ENCODE peak calls at places on chromosome 9, in seven cellular contexts. U, W, N, V, R, Z and G are unnamed samples.
A peak's percentile ranks its signal among the peaks of the same experiment; 100 is the strongest.

GRCh38 chr9:72315510-72316287 is 49.3 kb downstream of the ZFAND5 start:
- DNase-seq in U (peak; percentile 56), W (peak; percentile 64), N (no peak), V (peak; percentile 82), R (peak; percentile 52), Z (peak; percentile 74), G (peak; percentile 72)

GRCh38 chr9:16986441-16987387 is 116.2 kb upstream of the BNC2 start:
- DNase-seq in U (peak; percentile 92), W (peak; percentile 92), N (no peak), V (no peak), R (no peak), Z (peak; percentile 66), G (no peak)

GRCh38 chr9:135501261-135502167 is 1.0 kb downstream of the MRPS2 start:
- DNase-seq in U (no peak), W (no peak), N (no peak), V (peak; percentile 82), R (no peak), Z (no peak), G (peak; percentile 69)

GRCh38 chr9:108815156-108815555 is 40.6 kb downstream of the ACTL7B start:
- DNase-seq in U (no peak), W (no peak), N (peak; percentile 27), V (peak; percentile 45), R (peak; percentile 62), Z (peak; percentile 47), G (no peak)

GRCh38 chr9:130328349-130328801 is 62.8 kb downstream of the HMCN2 start:
- DNase-seq in U (peak; percentile 30), W (peak; percentile 52), N (no peak), V (no peak), R (no peak), Z (no peak), G (peak; percentile 94)

GRCh38 chr9:81776834-81777233 is 87.5 kb upstream of the TLE1 start:
- DNase-seq in U (no peak), W (no peak), N (no peak), V (no peak), R (no peak), Z (no peak), G (no peak)

GRCh38 chr9:31745468-31745867 is 639.0 kb upstream of the ACO1 start:
- DNase-seq in U (no peak), W (no peak), N (no peak), V (no peak), R (no peak), Z (no peak), G (no peak)

GRCh38 chr9:130448035-130448624 is 3.4 kb downstream of the ASS1 start:
- DNase-seq in U (no peak), W (no peak), N (no peak), V (no peak), R (no peak), Z (no peak), G (no peak)

GRCh38 chr9:134301387-134302129 is 24.7 kb upstream of the RXRA start:
- DNase-seq in U (no peak), W (peak; percentile 32), N (no peak), V (no peak), R (peak; percentile 64), Z (peak; percentile 80), G (peak; percentile 37)

GRCh38 chr9:133727277-133727875 is 10.8 kb downstream of the SARDH start:
- DNase-seq in U (no peak), W (no peak), N (no peak), V (peak; percentile 45), R (peak; percentile 7), Z (no peak), G (peak; percentile 48)

GRCh38 chr9:88567870-88568269 is 32.9 kb downstream of the NXNL2 start:
- DNase-seq in U (no peak), W (no peak), N (no peak), V (no peak), R (no peak), Z (no peak), G (no peak)

GRCh38 chr9:89304479-89305188 is 6.4 kb upstream of the CKS2 start:
- DNase-seq in U (no peak), W (no peak), N (no peak), V (no peak), R (no peak), Z (no peak), G (no peak)

GRCh38 chr9:112970939-112971338 is 41.1 kb downstream of the ZNF883 start:
- DNase-seq in U (no peak), W (no peak), N (no peak), V (no peak), R (peak; percentile 27), Z (no peak), G (no peak)

GRCh38 chr9:88775037-88775471 is 216.2 kb upstream of the S1PR3 start:
- DNase-seq in U (peak; percentile 98), W (peak; percentile 99), N (no peak), V (no peak), R (peak; percentile 88), Z (peak; percentile 82), G (no peak)

GRCh38 chr9:137429974-137430722 is 7.0 kb downstream of the NOXA1 start:
- DNase-seq in U (no peak), W (no peak), N (no peak), V (peak; percentile 79), R (peak; percentile 40), Z (no peak), G (peak; percentile 73)

GRCh38 chr9:25864509-25864908 is 186.3 kb upstream of the TUSC1 start:
- DNase-seq in U (no peak), W (no peak), N (no peak), V (no peak), R (no peak), Z (no peak), G (no peak)

GRCh38 chr9:77848897-77849296 is 182.7 kb downstream of the GNAQ start:
- DNase-seq in U (peak; percentile 91), W (peak; percentile 92), N (no peak), V (no peak), R (peak; percentile 24), Z (peak; percentile 78), G (peak; percentile 82)

GRCh38 chr9:18349530-18349929 is 124.4 kb upstream of the ADAMTSL1 start:
- DNase-seq in U (no peak), W (no peak), N (no peak), V (no peak), R (no peak), Z (no peak), G (no peak)

DNA sequence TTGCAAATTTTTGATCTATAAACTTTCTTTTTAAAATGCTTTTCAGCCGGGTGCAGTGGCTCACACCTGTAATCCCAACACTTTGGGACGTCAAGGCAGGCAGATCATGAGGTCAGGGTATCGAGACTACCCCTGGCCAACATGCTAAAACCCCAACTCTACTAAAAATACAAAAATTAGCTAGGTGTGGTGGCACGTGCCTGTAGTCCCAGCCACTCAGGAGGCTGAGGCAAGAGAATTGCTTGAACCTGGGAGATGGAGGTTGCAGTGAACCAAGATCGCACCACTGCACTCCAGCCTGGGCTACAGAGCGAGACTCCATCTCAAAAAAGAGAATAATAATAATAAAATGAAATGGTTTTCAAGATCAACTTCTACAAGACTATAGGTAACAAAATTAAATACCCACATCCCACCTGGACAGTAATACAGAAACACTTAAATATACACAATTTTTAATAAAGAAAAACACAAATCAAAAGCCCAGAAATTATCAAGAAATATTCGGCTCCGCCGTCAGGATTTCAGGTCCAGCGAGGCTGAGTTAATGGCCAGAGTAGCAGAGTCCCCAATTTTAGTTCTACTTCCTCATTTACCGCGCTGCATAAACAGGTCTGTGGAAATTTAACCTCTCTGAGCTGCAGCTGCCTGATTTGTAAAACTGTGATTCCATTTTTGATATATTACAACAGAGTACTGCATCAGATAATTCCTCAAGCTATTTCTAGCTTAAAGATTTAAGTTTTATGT is 4.0 kb downstream of the TUT7 start:
- DNase-seq in U (no peak), W (no peak), N (no peak), V (no peak), R (no peak), Z (no peak), G (no peak)
- H3K9ac ChIP-seq in U (no peak overlapping the region), W (no peak overlapping the region), N (no peak overlapping the region), V (no peak overlapping the region), R (peak overlapping the region; percentile 85), Z (no peak overlapping the region), G (no peak overlapping the region)

DNA sequence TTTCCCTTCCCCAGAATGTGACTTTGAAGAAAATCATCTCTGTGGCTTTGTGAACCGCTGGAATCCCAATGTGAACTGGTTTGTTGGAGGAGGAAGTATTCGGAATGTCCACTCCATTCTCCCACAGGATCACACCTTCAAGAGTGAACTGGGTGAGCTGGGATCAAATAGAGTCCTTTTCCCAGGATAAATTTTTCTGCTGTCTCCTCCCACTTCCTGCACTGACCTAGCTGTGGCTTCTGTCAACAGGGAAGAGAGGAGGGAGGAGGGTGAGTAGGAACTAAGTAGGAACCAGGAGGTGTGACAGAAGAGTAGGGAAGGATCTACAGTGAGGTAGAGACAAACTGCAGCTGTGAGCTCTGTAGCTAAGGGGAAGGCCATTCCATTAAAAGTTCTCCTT is 69.3 kb downstream of the MAMDC2 start:
- DNase-seq in U (peak; percentile 20), W (no peak), N (no peak), V (no peak), R (peak; percentile 29), Z (no peak), G (no peak)
- H3K36me3 ChIP-seq in U (peaks cover 3% of the 10 kb centered on the region), W (no peaks in the 10 kb centered on the region), N (no peaks in the 10 kb centered on the region), V (no peaks in the 10 kb centered on the region), R (no peaks in the 10 kb centered on the region), Z (peaks cover 4% of the 10 kb centered on the region), G (no peaks in the 10 kb centered on the region)

GRCh38 chr9:128555180-128555721 is 2.9 kb downstream of the SPTAN1 start:
- DNase-seq in U (peak; percentile 78), W (peak; percentile 86), N (peak; percentile 46), V (peak; percentile 76), R (peak; percentile 82), Z (peak; percentile 79), G (no peak)

GRCh38 chr9:128552744-128553221 is 396 bp downstream of the SPTAN1 start:
- DNase-seq in U (no peak), W (peak; percentile 32), N (no peak), V (no peak), R (peak; percentile 14), Z (no peak), G (peak; percentile 90)

GRCh38 chr9:128556276-128556675 is 3.9 kb downstream of the SPTAN1 start:
- DNase-seq in U (no peak), W (no peak), N (no peak), V (no peak), R (peak; percentile 62), Z (no peak), G (no peak)

GRCh38 chr9:128553695-128554094 is 1.3 kb downstream of the SPTAN1 start:
- DNase-seq in U (peak; percentile 69), W (peak; percentile 75), N (no peak), V (no peak), R (peak; percentile 25), Z (peak; percentile 49), G (no peak)

DNA sequence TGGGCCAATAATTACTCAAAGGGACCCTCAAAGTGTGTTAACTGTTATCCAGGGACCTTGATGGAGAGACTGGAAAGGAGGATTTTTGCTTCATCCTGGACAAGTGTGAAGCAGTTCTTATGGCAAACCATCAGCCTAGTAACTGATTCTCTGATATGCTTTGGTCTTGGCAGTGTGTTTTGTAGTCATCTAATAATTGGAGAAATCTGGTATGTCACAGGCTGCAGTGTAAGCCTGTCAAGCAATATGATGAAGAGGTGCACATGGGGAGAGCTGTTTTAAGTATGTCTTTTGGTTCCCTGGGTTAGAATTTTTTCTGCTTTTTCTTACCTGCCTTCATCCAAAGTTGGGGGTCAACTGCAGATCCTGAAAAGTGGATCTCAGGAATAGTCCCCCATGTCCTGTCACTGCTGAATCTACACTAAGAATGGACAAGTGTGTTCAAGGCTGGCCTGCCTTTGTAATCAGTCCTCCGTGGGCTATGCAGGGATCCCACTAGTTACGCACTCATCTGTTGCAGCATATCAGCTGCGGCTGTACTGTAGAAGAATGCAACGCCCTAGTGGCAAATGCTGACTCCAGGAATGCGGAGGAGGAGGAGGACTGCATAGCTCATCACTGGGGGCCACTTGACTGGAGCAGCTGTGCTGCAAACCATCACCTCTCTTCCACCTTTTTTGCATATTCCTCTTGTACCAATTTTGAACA is 1.9 kb downstream of the SPTAN1 start:
- DNase-seq in U (peak; percentile 94), W (peak; percentile 96), N (peak; percentile 35), V (peak; percentile 84), R (peak; percentile 81), Z (peak; percentile 78), G (no peak)
- TF ChIP-seq CTCF in U (no peak), W (no peak), N (no peak), V (peak; percentile 45), R (no peak), Z (no peak), G (no peak)

GRCh38 chr9:129143461-129143927 is 32.3 kb downstream of the PTPA start:
- DNase-seq in U (peak; percentile 87), W (peak; percentile 91), N (no peak), V (peak; percentile 81), R (no peak), Z (no peak), G (peak; percentile 94)
- H3K9ac ChIP-seq in U (peak overlapping the region; percentile 97), W (peak overlapping the region; percentile 47), N (peak overlapping the region; percentile 47), V (no peak overlapping the region), R (no peak overlapping the region), Z (no peak overlapping the region), G (peak overlapping the region; percentile 52)